ENCODE peak calls at places on chromosome 12, in ten cellular contexts. F is nucleus accumbens; S is neural crest cell; U is activated T-cell treated with anti-CD3 and anti-CD28 coated beads for 4 hours; R is NCI-H1092; X is GM19239; L is mesothelial cell of epicardium; W is activated effector memory CD4-positive, alpha-beta T cell treated with Interleukin-2 at 50 U/mL for 16 hours; J is astrocyte of the spinal cord; M is NCI-H2107. E is an unnamed sample.

GRCh38 chr12:71828813-71829212 is 10.7 kb upstream of the TBC1D15 start:
- DNase-seq in F (no peak), S (no peak), U (no peak), R (no peak), X (no peak), L (no peak), W (no peak), J (no peak), M (no peak), E (no peak)

GRCh38 chr12:52144512-52145227 is 47.1 kb downstream of the KRT80 start:
- DNase-seq in F (no peak), S (no peak), U (no peak), R (no peak), X (no peak), L (no peak), W (no peak), J (no peak), M (no peak), E (no peak)

GRCh38 chr12:3332190-3332589 is 158.8 kb upstream of the PRMT8 start:
- DNase-seq in F (no peak), S (no peak), U (no peak), R (no peak), X (no peak), L (no peak), W (no peak), J (no peak), M (no peak), E (no peak)

GRCh38 chr12:109740694-109741245 is 27.1 kb downstream of the FAM222A start:
- DNase-seq in F (no peak), S (no peak), U (no peak), R (no peak), X (no peak), L (no peak), W (no peak), J (no peak), M (no peak), E (no peak)

GRCh38 chr12:121992059-121992879 is 29.4 kb upstream of the BCL7A start:
- DNase-seq in F (peak; percentile 9), S (no peak), U (peak; percentile 10), R (no peak), X (peak; percentile 71), L (no peak), W (peak; percentile 6), J (peak; percentile 97), M (no peak), E (no peak)

GRCh38 chr12:31481415-31481814 is 109.5 kb downstream of the DENND5B start:
- DNase-seq in F (no peak), S (no peak), U (no peak), R (no peak), X (no peak), L (no peak), W (no peak), J (no peak), M (no peak), E (no peak)

GRCh38 chr12:113306382-113306781 is 28.5 kb downstream of the SLC8B1 start:
- DNase-seq in F (no peak), S (no peak), U (no peak), R (no peak), X (no peak), L (no peak), W (no peak), J (peak; percentile 23), M (no peak), E (no peak)

GRCh38 chr12:53064613-53065415 is 14.4 kb downstream of the SPRYD3 start:
- DNase-seq in F (no peak), S (no peak), U (no peak), R (no peak), X (no peak), L (no peak), W (no peak), J (no peak), M (no peak), E (no peak)

GRCh38 chr12:99043319-99043914 is 398.3 kb downstream of the APAF1 start:
- DNase-seq in F (no peak), S (peak; percentile 69), U (peak; percentile 2), R (peak; percentile 46), X (peak; percentile 36), L (peak; percentile 74), W (no peak), J (peak; percentile 77), M (no peak), E (peak; percentile 42)

GRCh38 chr12:57092876-57093411 is 4.0 kb downstream of the NAB2 start:
- DNase-seq in F (no peak), S (no peak), U (no peak), R (no peak), X (no peak), L (no peak), W (no peak), J (no peak), M (no peak), E (no peak)

GRCh38 chr12:99195474-99195873 is 452.1 kb upstream of the GARIN6 start:
- DNase-seq in F (no peak), S (no peak), U (no peak), R (no peak), X (no peak), L (no peak), W (no peak), J (no peak), M (no peak), E (no peak)

GRCh38 chr12:124759841-124760508 is 103.7 kb downstream of the SCARB1 start:
- DNase-seq in F (no peak), S (no peak), U (no peak), R (no peak), X (no peak), L (no peak), W (no peak), J (no peak), M (no peak), E (no peak)

GRCh38 chr12:31317471-31318397 is 8.2 kb downstream of the SINHCAF start:
- DNase-seq in F (no peak), S (no peak), U (no peak), R (no peak), X (no peak), L (no peak), W (no peak), J (peak; percentile 57), M (no peak), E (no peak)

GRCh38 chr12:70719084-70719483 is 81.9 kb upstream of the PTPRB start:
- DNase-seq in F (no peak), S (no peak), U (no peak), R (no peak), X (no peak), L (no peak), W (no peak), J (peak; percentile 6), M (no peak), E (no peak)

GRCh38 chr12:8108808-8109398 is 14.5 kb upstream of the CLEC4A start:
- DNase-seq in F (peak; percentile 61), S (peak; percentile 77), U (peak; percentile 73), R (peak; percentile 59), X (peak; percentile 45), L (peak; percentile 81), W (peak; percentile 59), J (peak; percentile 83), M (peak; percentile 66), E (peak; percentile 66)

GRCh38 chr12:106248849-106249371 is 1.1 kb upstream of the CKAP4 start:
- DNase-seq in F (no peak), S (no peak), U (peak; percentile 19), R (no peak), X (no peak), L (no peak), W (no peak), J (peak; percentile 43), M (no peak), E (no peak)

GRCh38 chr12:102376251-102376747 is 104.1 kb downstream of the IGF1 start:
- DNase-seq in F (no peak), S (no peak), U (no peak), R (no peak), X (no peak), L (no peak), W (no peak), J (no peak), M (no peak), E (no peak)

GRCh38 chr12:117189725-117190209 is 503 bp downstream of the FBXO21 start:
- DNase-seq in F (peak; percentile 41), S (peak; percentile 19), U (peak; percentile 19), R (peak; percentile 14), X (peak; percentile 43), L (peak; percentile 43), W (peak; percentile 29), J (peak; percentile 15), M (no peak), E (peak; percentile 45)

GRCh38 chr12:114666746-114667668 is 17.0 kb downstream of the TBX3 start:
- DNase-seq in F (no peak), S (no peak), U (no peak), R (no peak), X (no peak), L (peak; percentile 65), W (no peak), J (peak; percentile 15), M (no peak), E (no peak)

GRCh38 chr12:60263146-60263545 is 667.3 kb downstream of the SLC16A7 start:
- DNase-seq in F (no peak), S (no peak), U (no peak), R (no peak), X (no peak), L (no peak), W (no peak), J (no peak), M (no peak), E (no peak)

GRCh38 chr12:123532808-123533649 is 490 bp downstream of the RILPL1 start:
- DNase-seq in F (peak; percentile 30), S (peak; percentile 54), U (no peak), R (no peak), X (peak; percentile 43), L (peak; percentile 58), W (no peak), J (peak; percentile 35), M (no peak), E (peak; percentile 55)

GRCh38 chr12:91529829-91530228 is 347.2 kb upstream of the DCN start:
- DNase-seq in F (no peak), S (no peak), U (no peak), R (no peak), X (no peak), L (no peak), W (no peak), J (peak; percentile 3), M (no peak), E (no peak)

GRCh38 chr12:92602476-92602875 is 100.3 kb upstream of the PLEKHG7 start:
- DNase-seq in F (no peak), S (no peak), U (no peak), R (no peak), X (no peak), L (no peak), W (no peak), J (peak; percentile 84), M (no peak), E (no peak)

GRCh38 chr12:4025420-4026358 is 152.5 kb upstream of the PARP11 start:
- DNase-seq in F (no peak), S (peak; percentile 64), U (no peak), R (no peak), X (no peak), L (no peak), W (no peak), J (no peak), M (no peak), E (no peak)

GRCh38 chr12:71312767-71313375 is 126.7 kb upstream of the LGR5 start:
- DNase-seq in F (no peak), S (no peak), U (no peak), R (no peak), X (no peak), L (no peak), W (no peak), J (peak; percentile 3), M (no peak), E (no peak)

GRCh38 chr12:16348435-16349131 is 1.1 kb downstream of the MGST1 start:
- DNase-seq in F (no peak), S (no peak), U (no peak), R (no peak), X (no peak), L (no peak), W (no peak), J (no peak), M (no peak), E (no peak)

GRCh38 chr12:93387780-93388179 is 10.1 kb downstream of the NUDT4 start:
- DNase-seq in F (no peak), S (no peak), U (no peak), R (no peak), X (no peak), L (no peak), W (no peak), J (peak; percentile 52), M (no peak), E (no peak)

GRCh38 chr12:19223695-19224094 is 94.2 kb downstream of the PLEKHA5 start:
- DNase-seq in F (no peak), S (no peak), U (no peak), R (no peak), X (no peak), L (no peak), W (no peak), J (peak; percentile 82), M (no peak), E (no peak)

E was measured in HEK293T.